ENCODE peak calls at places on chromosomes 13 and 19, in ten cellular contexts. N is epithelial cell of prostate; K is putamen; D is stimulated activated CD8-positive, alpha-beta memory T cell treated with anti-CD3 and anti-CD28 coated beads, Interleukin-7, amount 100 ng/mL, for 1 hour; Q is T-helper 17 cell; B is amniotic epithelial cell; F is amniotic stem cell; Z is stromal cell of bone marrow; W is NCI-H748 treated with DMSO at 0.1 percent for 48 hours; I is stomach. V is an unnamed sample.

GRCh38 chr19:10191347-10191746 is 3.4 kb downstream of the DNMT1 start:
- DNase-seq in K (no peak), Q (no peak), I (peak), F (peak), N (no peak), B (no peak), D (no peak), W (no peak), Z (peak), V (peak)

GRCh38 chr13:36858285-36858684 is 39.3 kb downstream of the RFXAP start:
- DNase-seq in Z (no peak), N (no peak), B (peak), F (peak), Q (no peak), W (peak), K (no peak), D (no peak), I (no peak), V (no peak)

GRCh38 chr19:1131718-1132552 is 28.1 kb downstream of the GPX4 start:
- DNase-seq in N (peak), D (peak), I (peak), K (no peak), Z (peak), B (peak), F (peak), W (no peak), Q (peak), V (peak)

GRCh38 chr13:76872686-76873085 is 13.5 kb downstream of the KCTD12 start:
- DNase-seq in D (no peak), Z (no peak), W (no peak), I (no peak), N (no peak), B (no peak), Q (no peak), F (no peak), K (no peak), V (no peak)

GRCh38 chr19:17938092-17938845 is 5.5 kb downstream of the CCDC124 start:
- DNase-seq in N (peak), W (peak), Q (peak), Z (peak), F (peak), D (peak), B (peak), I (peak), K (peak), V (peak)

GRCh38 chr19:50365434-50366306 is at the start of gene NAPSA:
- DNase-seq in Q (no peak), N (no peak), D (no peak), I (no peak), Z (no peak), B (no peak), K (no peak), W (no peak), F (no peak), V (no peak)

GRCh38 chr13:46595136-46595917 is 42.4 kb downstream of the LRCH1 start:
- DNase-seq in D (no peak), I (no peak), F (no peak), Q (no peak), K (no peak), N (peak), B (peak), W (no peak), Z (no peak), V (no peak)

GRCh38 chr13:79457948-79458347 is 23.0 kb upstream of the NDFIP2 start:
- DNase-seq in W (no peak), B (peak), Q (no peak), Z (peak), K (no peak), N (peak), I (no peak), F (no peak), D (no peak), V (peak)

GRCh38 chr19:53132231-53132991 is at the start of gene ZNF415:
- DNase-seq in Q (peak), W (peak), I (peak), B (peak), N (no peak), K (peak), D (no peak), F (no peak), Z (peak), V (peak)

GRCh38 chr13:45356966-45357689 is 16.1 kb upstream of the TPT1 start:
- DNase-seq in B (no peak), N (no peak), K (no peak), F (no peak), W (no peak), D (no peak), I (no peak), Q (no peak), Z (no peak), V (no peak)

GRCh38 chr13:110345266-110345665 is 38.2 kb downstream of the COL4A2 start:
- DNase-seq in N (no peak), D (no peak), Q (no peak), Z (no peak), F (no peak), B (no peak), W (no peak), I (no peak), K (no peak), V (no peak)

GRCh38 chr13:63516124-63516523 is 2100.5 kb upstream of the PCDH20 start:
- DNase-seq in K (no peak), Q (no peak), Z (no peak), W (no peak), N (no peak), D (no peak), F (no peak), B (no peak), I (no peak), V (no peak)

GRCh38 chr19:29714953-29715694 is at the start of gene C19orf12:
- DNase-seq in W (no peak), Q (peak), Z (peak), D (no peak), N (no peak), F (no peak), K (peak), B (peak), I (peak), V (peak)

GRCh38 chr19:48480151-48480475 is 10.9 kb downstream of the CYTH2 start:
- DNase-seq in D (no peak), K (peak), Z (no peak), Q (no peak), N (no peak), F (no peak), W (no peak), B (no peak), I (peak), V (no peak)

V was measured in MG63.